ENCODE peak calls at places on chromosomes 6 and 20, in four cellular contexts. P, C, Y and J are unnamed samples.

GRCh38 chr6:32613475-32613874 is 23.7 kb upstream of the HLA-DQA1 start:
- ATAC-seq in P (no peak), Y (no peak), C (no peak), J (no peak)

GRCh38 chr6:22827760-22828159 is 258.4 kb downstream of the HDGFL1 start:
- ATAC-seq in C (peak), P (no peak), Y (no peak), J (peak)

GRCh38 chr20:45157977-45158376 is 16.7 kb upstream of the PI3 start:
- ATAC-seq in C (peak), Y (no peak), P (no peak), J (peak)

GRCh38 chr6:15905488-15906392 is 223.1 kb upstream of the MYLIP start:
- ATAC-seq in P (peak), Y (peak), C (peak), J (no peak)

GRCh38 chr20:19403549-19403948 is 191.1 kb downstream of the SLC24A3 start:
- ATAC-seq in Y (no peak), C (no peak), P (no peak), J (no peak)

GRCh38 chr6:150261997-150262396 is 106.8 kb upstream of the IYD start:
- ATAC-seq in Y (no peak), P (no peak), C (no peak), J (no peak)

GRCh38 chr20:21134883-21135493 is 9.1 kb downstream of the KIZ start:
- ATAC-seq in Y (no peak), P (no peak), C (no peak), J (no peak)

GRCh38 chr6:121630716-121631115 is 195.3 kb downstream of the GJA1 start:
- ATAC-seq in P (no peak), Y (no peak), C (no peak), J (no peak)

GRCh38 chr6:160428818-160429744 is 80.9 kb downstream of the SLC22A3 start:
- ATAC-seq in C (no peak), P (no peak), Y (no peak), J (no peak)

GRCh38 chr6:132270745-132271414 is 130.4 kb downstream of the MOXD1 start:
- ATAC-seq in C (no peak), P (no peak), Y (no peak), J (peak)

GRCh38 chr6:107698146-107698545 is 126.0 kb downstream of the SCML4 start:
- ATAC-seq in P (no peak), C (peak), Y (no peak), J (no peak)

GRCh38 chr20:13008761-13009681 is at the start of gene SPTLC3:
- ATAC-seq in C (peak), P (no peak), Y (peak), J (no peak)

GRCh38 chr6:16477367-16478149 is 239.2 kb downstream of the GMPR start:
- ATAC-seq in Y (no peak), P (no peak), C (peak), J (no peak)

GRCh38 chr6:158158748-158159147 is 9.3 kb downstream of the SERAC1 start:
- ATAC-seq in P (no peak), C (peak), Y (no peak), J (peak)

GRCh38 chr6:1346556-1347186 is 34.8 kb downstream of the FOXQ1 start:
- ATAC-seq in C (peak), Y (no peak), P (no peak), J (no peak)

GRCh38 chr20:33262658-33263065 is 20.4 kb upstream of the BPIFB1 start:
- ATAC-seq in Y (peak), P (peak), C (peak), J (peak)

GRCh38 chr6:11439017-11439420 is 98.5 kb upstream of the TMEM170B start:
- ATAC-seq in Y (no peak), C (peak), P (no peak), J (no peak)

GRCh38 chr6:132648356-132648755 is 10.6 kb downstream of the TAAR1 start:
- ATAC-seq in C (peak), P (no peak), Y (peak), J (no peak)

GRCh38 chr20:49415664-49416044 is 66.8 kb downstream of the KCNB1 start:
- ATAC-seq in Y (no peak), P (no peak), C (no peak), J (no peak)

GRCh38 chr20:21450572-21450971 is 53.2 kb upstream of the NKX2-4 start:
- ATAC-seq in Y (no peak), P (no peak), C (no peak), J (no peak)

GRCh38 chr6:87276624-87277023 is 45.8 kb upstream of the SMIM8 start:
- ATAC-seq in Y (no peak), P (no peak), C (no peak), J (no peak)

GRCh38 chr20:37288091-37288490 is 1.4 kb upstream of the MANBAL start:
- ATAC-seq in P (no peak), Y (no peak), C (no peak), J (no peak)

GRCh38 chr20:50675671-50676376 is 15.5 kb downstream of the RIPOR3 start:
- ATAC-seq in C (no peak), P (peak), Y (no peak), J (peak)

GRCh38 chr20:33753763-33754162 is 22.0 kb downstream of the ZNF341 start:
- ATAC-seq in Y (no peak), C (peak), P (peak), J (no peak)

GRCh38 chr6:129243377-129243776 is 360.4 kb downstream of the LAMA2 start:
- ATAC-seq in P (no peak), Y (no peak), C (peak), J (no peak)

GRCh38 chr6:34115396-34116314 is 30.2 kb downstream of the GRM4 start:
- ATAC-seq in P (peak), Y (no peak), C (no peak), J (no peak)

GRCh38 chr6:38234934-38235678 is 404.6 kb downstream of the BTBD9 start:
- ATAC-seq in C (no peak), P (no peak), Y (no peak), J (peak)

GRCh38 chr20:49970498-49970897 is 12.3 kb upstream of the SNAI1 start:
- ATAC-seq in C (no peak), Y (no peak), P (no peak), J (no peak)

GRCh38 chr20:38782275-38782674 is 23.2 kb upstream of the PPP1R16B start:
- ATAC-seq in P (no peak), C (no peak), Y (no peak), J (no peak)

GRCh38 chr6:13012977-13013680 is 296.6 kb downstream of the PHACTR1 start:
- ATAC-seq in P (no peak), C (peak), Y (peak), J (no peak)